ENCODE peak calls at places on chromosome 16, in nine cellular contexts. Z, R, M, D, G, V, C, N and P are unnamed samples.

GRCh38 chr16:88533381-88533831 is 36.8 kb upstream of the ZC3H18 start:
- DNase-seq in Z (no peak), R (peak; percentile 50), M (no peak), D (peak; percentile 60), G (no peak), V (no peak), C (peak; percentile 52), N (no peak), P (no peak)

GRCh38 chr16:57147381-57148191 is 38.3 kb downstream of the PSME3IP1 start:
- DNase-seq in Z (no peak), R (no peak), M (no peak), D (no peak), G (no peak), V (no peak), C (peak; percentile 90), N (no peak), P (no peak)

GRCh38 chr16:57313509-57313908 is 29.0 kb upstream of the PLLP start:
- DNase-seq in Z (no peak), R (no peak), M (no peak), D (no peak), G (no peak), V (no peak), C (no peak), N (no peak), P (no peak)

GRCh38 chr16:66189951-66190350 is 176.5 kb upstream of the CDH5 start:
- DNase-seq in Z (no peak), R (peak; percentile 97), M (no peak), D (no peak), G (no peak), V (no peak), C (no peak), N (no peak), P (no peak)

GRCh38 chr16:31134091-31134571 is 1.4 kb downstream of the PRSS8 start:
- DNase-seq in Z (no peak), R (no peak), M (no peak), D (no peak), G (no peak), V (no peak), C (no peak), N (no peak), P (no peak)

GRCh38 chr16:1310832-1311200 is 1.4 kb downstream of the UBE2I start:
- DNase-seq in Z (no peak), R (no peak), M (no peak), D (no peak), G (no peak), V (no peak), C (no peak), N (no peak), P (no peak)

GRCh38 chr16:66588981-66589713 is 9.9 kb downstream of the CMTM2 start:
- DNase-seq in Z (no peak), R (peak; percentile 40), M (peak; percentile 42), D (peak; percentile 70), G (no peak), V (no peak), C (peak; percentile 35), N (no peak), P (no peak)

GRCh38 chr16:48491517-48491916 is 106.3 kb upstream of the SIAH1 start:
- DNase-seq in Z (no peak), R (peak; percentile 62), M (no peak), D (no peak), G (no peak), V (no peak), C (no peak), N (no peak), P (no peak)

GRCh38 chr16:89471225-89471624 is 19.1 kb downstream of the ANKRD11 start:
- DNase-seq in Z (no peak), R (peak; percentile 75), M (no peak), D (peak; percentile 15), G (no peak), V (no peak), C (no peak), N (no peak), P (no peak)

GRCh38 chr16:13070268-13070667 is 168.9 kb downstream of the SHISA9 start:
- DNase-seq in Z (no peak), R (no peak), M (no peak), D (no peak), G (no peak), V (no peak), C (no peak), N (no peak), P (no peak)

GRCh38 chr16:76265434-76266045 is 11.7 kb upstream of the CNTNAP4 start:
- DNase-seq in Z (no peak), R (peak; percentile 30), M (peak; percentile 3), D (no peak), G (no peak), V (no peak), C (peak; percentile 58), N (no peak), P (no peak)

DNA sequence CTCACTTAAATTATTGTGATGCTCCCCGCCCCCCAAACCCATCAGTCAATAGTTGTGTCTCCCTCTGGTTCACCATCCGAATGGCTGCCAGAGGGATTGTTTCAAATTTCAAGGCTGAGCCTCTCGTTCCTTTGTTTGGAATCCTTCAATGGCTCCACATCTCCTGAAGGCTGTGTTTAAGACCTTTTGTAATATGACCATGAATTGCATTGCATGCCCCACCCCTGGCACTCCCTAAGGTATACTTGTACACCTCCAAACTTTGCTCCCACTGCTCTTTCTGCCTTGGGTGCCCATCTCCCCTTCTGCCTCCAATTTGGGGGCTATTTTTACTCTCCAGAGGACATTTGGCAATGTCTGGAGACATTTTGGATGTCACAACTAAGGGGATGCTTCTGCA is 8.9 kb upstream of the IL4R start:
- DNase-seq in Z (no peak), R (no peak), M (no peak), D (no peak), G (no peak), V (no peak), C (no peak), N (no peak), P (no peak)
- H3K27ac ChIP-seq in Z (peak overlapping the region; percentile 48), R (no peak overlapping the region), M (no peak overlapping the region), D (no peak overlapping the region), G (no peak overlapping the region), V (no peak overlapping the region), C (no peak overlapping the region), N (no peak overlapping the region), P (peak overlapping the region; percentile 4)

GRCh38 chr16:86809458-86809955 is 231.2 kb downstream of the FOXL1 start:
- DNase-seq in Z (no peak), R (peak; percentile 59), M (peak; percentile 64), D (no peak), G (no peak), V (no peak), C (no peak), N (no peak), P (no peak)

GRCh38 chr16:86806181-86806837 is 228.0 kb downstream of the FOXL1 start:
- DNase-seq in Z (no peak), R (no peak), M (no peak), D (no peak), G (no peak), V (no peak), C (no peak), N (no peak), P (no peak)

GRCh38 chr16:86806838-86807351 is 228.5 kb downstream of the FOXL1 start:
- DNase-seq in Z (no peak), R (peak; percentile 34), M (no peak), D (no peak), G (no peak), V (no peak), C (no peak), N (no peak), P (no peak)

GRCh38 chr16:86810062-86810461 is 231.7 kb downstream of the FOXL1 start:
- DNase-seq in Z (no peak), R (no peak), M (no peak), D (no peak), G (no peak), V (no peak), C (no peak), N (no peak), P (no peak)

GRCh38 chr16:86808863-86809444 is 230.6 kb downstream of the FOXL1 start:
- DNase-seq in Z (no peak), R (no peak), M (no peak), D (no peak), G (no peak), V (no peak), C (no peak), N (no peak), P (no peak)
- TF ChIP-seq CTCF in Z (no peak), R (no peak), M (no peak), D (no peak), G (no peak), V (no peak), C (no peak), N (no peak), P (no peak)

GRCh38 chr16:84408314-84408690 is 40.0 kb downstream of the ATP2C2 start:
- DNase-seq in Z (no peak), R (no peak), M (no peak), D (no peak), G (no peak), V (no peak), C (no peak), N (no peak), P (no peak)
- H3K4me3 ChIP-seq in Z (no peak overlapping the region), R (no peak overlapping the region), M (no peak overlapping the region), D (no peak overlapping the region), G (no peak overlapping the region), V (no peak overlapping the region), C (no peak overlapping the region), N (no peak overlapping the region), P (no peak overlapping the region)

DNA sequence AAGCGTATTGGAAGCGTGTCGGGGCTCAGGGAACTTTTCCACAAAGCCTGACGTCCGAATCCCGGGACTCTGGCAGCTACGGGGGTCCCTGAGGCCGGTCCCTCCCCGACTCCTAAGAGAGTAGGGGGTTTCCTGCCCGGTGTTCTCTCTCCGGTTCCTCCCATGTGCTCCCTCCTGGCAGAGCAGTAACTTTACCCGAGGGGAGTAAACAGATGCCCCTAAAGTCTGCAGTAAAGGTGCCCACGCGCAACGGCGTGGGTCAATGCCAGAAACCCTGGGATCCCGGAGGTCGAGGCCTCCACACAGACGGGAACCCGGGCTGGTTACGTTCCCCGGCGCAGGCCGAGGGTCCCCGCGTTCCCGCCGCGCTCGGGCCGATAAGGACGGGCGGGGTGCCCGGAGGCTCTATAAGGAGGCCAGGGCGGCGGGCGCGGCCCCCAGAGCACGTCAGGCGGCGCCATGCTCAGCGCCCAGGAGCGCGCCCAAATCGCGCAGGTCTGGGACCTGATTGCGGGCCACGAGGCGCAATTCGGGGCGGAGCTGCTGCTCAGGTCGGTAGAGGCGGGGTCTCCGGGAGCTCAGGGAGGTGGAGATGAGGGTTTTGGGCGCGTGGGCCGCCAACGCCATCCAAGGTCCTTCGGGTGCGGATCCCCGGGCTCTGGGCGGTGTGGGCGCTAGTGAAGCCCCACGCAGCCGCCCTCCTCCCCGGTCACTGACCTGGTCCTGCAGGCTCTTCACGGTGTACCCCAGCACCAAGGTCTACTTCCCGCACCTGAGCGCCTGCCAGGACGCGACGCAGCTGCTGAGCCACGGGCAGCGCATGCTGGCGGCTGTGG is at the start of gene HBM:
- DNase-seq in Z (no peak), R (no peak), M (no peak), D (no peak), G (no peak), V (no peak), C (no peak), N (no peak), P (no peak)
- H3K27ac ChIP-seq in Z (no peak within 1 kb of the TSS), R (no peak within 1 kb of the TSS), M (no peak within 1 kb of the TSS), D (no peak within 1 kb of the TSS), G (no peak within 1 kb of the TSS), V (peak within 1 kb of the TSS; percentile 17), C (no peak within 1 kb of the TSS), N (no peak within 1 kb of the TSS), P (no peak within 1 kb of the TSS)

DNA sequence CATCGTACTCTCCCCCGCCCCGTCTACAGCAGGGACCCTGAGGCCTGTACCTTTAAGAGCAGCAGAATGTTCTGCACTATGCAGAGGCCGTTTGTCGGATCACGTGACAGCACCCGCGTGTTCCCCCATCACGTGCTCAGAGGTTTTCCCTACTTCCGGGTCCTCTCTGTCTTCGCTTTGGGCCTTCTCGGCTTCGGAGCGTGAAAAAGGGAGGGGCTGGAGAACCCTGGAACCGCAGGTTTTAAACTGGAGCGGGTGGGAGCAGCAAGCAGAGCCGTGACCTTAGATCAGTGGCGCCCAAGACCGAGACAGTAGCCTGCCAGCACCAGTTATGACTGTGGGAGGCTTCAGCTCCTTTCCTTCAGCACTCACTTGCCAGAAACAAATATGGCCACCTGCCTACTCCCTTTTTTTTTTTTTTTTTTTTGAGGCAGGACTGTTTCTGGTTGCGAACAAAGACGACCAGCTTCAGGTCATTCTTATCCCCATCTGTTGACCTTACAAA is at the start of gene CLN3:
- DNase-seq in Z (peak; percentile 91), R (peak; percentile 98), M (peak; percentile 98), D (peak; percentile 95), G (peak; percentile 95), V (peak; percentile 73), C (peak; percentile 96), N (peak; percentile 89), P (peak; percentile 96)
- TF ChIP-seq CTCF in Z (no peak), R (no peak), M (no peak), D (no peak), G (no peak), V (no peak), C (no peak), N (no peak), P (no peak)